ENCODE peak calls at places on chromosomes 6 and 20, in six cellular contexts. A is NCI-H1436, W is EL, X is A549, F is kidney tubule cell, J is NCI-H1417. V is an unnamed sample.

GRCh38 chr6:88761237-88762031 is 202.0 kb downstream of the RNGTT start:
- DNase-seq in A (no peak), W (no peak), J (no peak), X (peak), F (no peak), V (peak)

GRCh38 chr20:37734228-37734980 is 40.6 kb downstream of the CTNNBL1 start:
- DNase-seq in A (no peak), W (no peak), J (peak), F (no peak), X (no peak), V (no peak)

GRCh38 chr20:63100926-63101699 is 94.3 kb upstream of the BHLHE23 start:
- DNase-seq in J (no peak), X (no peak), W (no peak), F (no peak), A (no peak), V (no peak)

GRCh38 chr6:142945446-142946180 is 637 bp upstream of the HIVEP2 start:
- DNase-seq in A (no peak), J (peak), F (no peak), W (peak), X (peak), V (peak)

GRCh38 chr6:44805239-44805849 is 417.8 kb downstream of the CDC5L start:
- DNase-seq in X (no peak), W (peak), A (no peak), F (peak), J (no peak), V (no peak)

GRCh38 chr20:9140172-9140760 is 71.4 kb downstream of the PLCB4 start:
- DNase-seq in X (no peak), A (no peak), W (no peak), J (no peak), F (no peak), V (no peak)

GRCh38 chr6:53530346-53530745 is 14.6 kb downstream of the GCLC start:
- DNase-seq in J (no peak), F (peak), W (peak), X (no peak), A (no peak), V (peak)

GRCh38 chr6:46412662-46413061 is 78.6 kb downstream of the RCAN2 start:
- DNase-seq in W (no peak), F (no peak), A (no peak), X (no peak), J (no peak), V (peak)

GRCh38 chr6:16477367-16478149 is 239.2 kb downstream of the GMPR start:
- DNase-seq in W (no peak), J (no peak), X (no peak), A (no peak), F (no peak), V (no peak)

GRCh38 chr6:118735320-118735719 is 83.9 kb upstream of the CEP85L start:
- DNase-seq in J (no peak), W (peak), F (no peak), X (no peak), A (no peak), V (peak)

GRCh38 chr6:32087574-32088486 is 21.3 kb downstream of the TNXB start:
- DNase-seq in F (peak), X (peak), W (peak), J (no peak), A (no peak), V (peak)

GRCh38 chr20:2387180-2387577 is 6.5 kb downstream of the TGM6 start:
- DNase-seq in W (peak), J (peak), F (peak), A (no peak), X (peak), V (peak)

GRCh38 chr6:54191460-54191859 is 80.2 kb downstream of the MLIP start:
- DNase-seq in J (peak), X (peak), F (peak), A (no peak), W (no peak), V (no peak)

GRCh38 chr6:51473996-51474975 is 613.1 kb downstream of the PKHD1 start:
- DNase-seq in X (no peak), J (no peak), W (no peak), F (no peak), A (no peak), V (no peak)

GRCh38 chr6:50807035-50807434 is 11.6 kb upstream of the TFAP2B start:
- DNase-seq in J (no peak), X (no peak), A (no peak), F (no peak), W (no peak), V (no peak)

GRCh38 chr20:53157443-53158408 is 185.6 kb downstream of the TSHZ2 start:
- DNase-seq in F (peak), X (peak), W (peak), A (no peak), J (peak), V (peak)

GRCh38 chr6:157885876-157886275 is 62.8 kb downstream of the SNX9 start:
- DNase-seq in W (no peak), J (no peak), X (no peak), F (no peak), A (no peak), V (no peak)

GRCh38 chr20:11329271-11329670 is 588.4 kb upstream of the BTBD3 start:
- DNase-seq in X (no peak), A (no peak), F (peak), J (no peak), W (no peak), V (no peak)

GRCh38 chr20:54555150-54555549 is 79.8 kb downstream of the DOK5 start:
- DNase-seq in F (no peak), W (no peak), X (no peak), J (no peak), A (no peak), V (peak)

GRCh38 chr20:38216736-38217595 is 43.6 kb downstream of the KIAA1755 start:
- DNase-seq in A (no peak), W (no peak), X (no peak), J (no peak), F (no peak), V (no peak)

GRCh38 chr6:85483861-85484260 is 34.0 kb downstream of the NT5E start:
- DNase-seq in A (no peak), F (no peak), J (no peak), X (no peak), W (no peak), V (no peak)

GRCh38 chr6:1611572-1612385 is 2.1 kb downstream of the FOXC1 start:
- DNase-seq in F (peak), W (peak), A (no peak), X (peak), J (peak), V (peak)

GRCh38 chr6:44143731-44144130 is 14.9 kb upstream of the CAPN11 start:
- DNase-seq in A (no peak), J (no peak), W (no peak), X (no peak), F (no peak), V (no peak)

GRCh38 chr6:35757461-35758123 is 18.8 kb upstream of the CLPSL2 start:
- DNase-seq in X (peak), A (no peak), W (peak), F (peak), J (no peak), V (peak)

GRCh38 chr6:73203098-73203497 is 22.2 kb downstream of the KHDC1L start:
- DNase-seq in A (no peak), F (no peak), J (no peak), X (no peak), W (no peak), V (no peak)

GRCh38 chr6:30041821-30042220 is 19.2 kb upstream of the POLR1H start:
- DNase-seq in A (no peak), J (no peak), W (no peak), F (no peak), X (no peak), V (no peak)

GRCh38 chr20:11170025-11170424 is 496.2 kb upstream of the JAG1 start:
- DNase-seq in W (no peak), J (no peak), F (no peak), A (no peak), X (no peak), V (no peak)

GRCh38 chr6:34142599-34142998 is 3.3 kb downstream of the GRM4 start:
- DNase-seq in F (peak), X (no peak), J (peak), A (no peak), W (no peak), V (peak)

GRCh38 chr6:161406633-161407032 is 132.8 kb upstream of the AGPAT4 start:
- DNase-seq in W (peak), A (no peak), J (peak), F (peak), X (peak), V (no peak)

GRCh38 chr20:9686866-9687265 is 152.0 kb downstream of the PAK5 start:
- DNase-seq in F (no peak), X (no peak), W (no peak), A (no peak), J (no peak), V (no peak)

GRCh38 chr20:1335961-1336698 is 7.2 kb upstream of the SDCBP2 start:
- DNase-seq in F (peak), A (no peak), X (no peak), J (no peak), W (no peak), V (no peak)

GRCh38 chr6:37113976-37114375 is 56.0 kb upstream of the PIM1 start:
- DNase-seq in F (no peak), A (no peak), J (no peak), X (no peak), W (no peak), V (no peak)

GRCh38 chr6:118862443-118862842 is 31.5 kb upstream of the ASF1A start:
- DNase-seq in F (no peak), J (no peak), W (no peak), A (no peak), X (no peak), V (no peak)

GRCh38 chr6:43977404-43978111 is 149.7 kb downstream of the MRPL14 start:
- DNase-seq in X (no peak), J (no peak), F (peak), A (no peak), W (no peak), V (no peak)

V was measured in GM23338.